ENCODE peak calls at places on chromosomes 4 and X, in four cellular contexts. I, T, J and K are unnamed samples.

GRCh38 chrX:110408949-110409588 is 50.4 kb downstream of the RTL9 start:
- DNase-seq in I (no peak), T (no peak), J (no peak), K (no peak)

GRCh38 chrX:107000013-107000515 is at the start of gene MORC4:
- DNase-seq in I (peak), T (peak), J (peak), K (peak)

GRCh38 chr4:155679343-155679742 is 12.7 kb downstream of the GUCY1A1 start:
- DNase-seq in I (peak), T (peak), J (no peak), K (no peak)

GRCh38 chr4:83272900-83273299 is 11.7 kb downstream of the COQ2 start:
- DNase-seq in I (no peak), T (no peak), J (no peak), K (no peak)

GRCh38 chr4:537436-538264 is 38.4 kb downstream of the TMEM271 start:
- DNase-seq in I (no peak), T (no peak), J (peak), K (no peak)

GRCh38 chrX:70825366-70825765 is 83.1 kb downstream of the TEX11 start:
- DNase-seq in I (no peak), T (no peak), J (no peak), K (no peak)

GRCh38 chr4:93031431-93032098 is 727.8 kb downstream of the GRID2 start:
- DNase-seq in I (no peak), T (no peak), J (no peak), K (no peak)

GRCh38 chr4:150510176-150510875 is 71.6 kb upstream of the MAB21L2 start:
- DNase-seq in I (no peak), T (no peak), J (no peak), K (peak)

GRCh38 chr4:156858071-156858470 is 113.5 kb downstream of the PDGFC start:
- DNase-seq in I (no peak), T (no peak), J (no peak), K (no peak)

GRCh38 chr4:183905593-183906485 is 732 bp downstream of the STOX2 start:
- DNase-seq in I (peak), T (no peak), J (peak), K (no peak)

GRCh38 chrX:67545772-67546495 is 2.1 kb downstream of the AR start:
- DNase-seq in I (peak), T (peak), J (peak), K (no peak)

GRCh38 chrX:12825801-12826200 is 34.6 kb downstream of the PRPS2 start:
- DNase-seq in I (no peak), T (no peak), J (no peak), K (no peak)

GRCh38 chr4:11503166-11503565 is 74.5 kb upstream of the HS3ST1 start:
- DNase-seq in I (no peak), T (peak), J (no peak), K (no peak)

GRCh38 chr4:153651041-153651960 is 32.8 kb upstream of the TLR2 start:
- DNase-seq in I (no peak), T (no peak), J (no peak), K (no peak)

GRCh38 chr4:61079976-61080375 is 120.2 kb upstream of the ADGRL3 start:
- DNase-seq in I (no peak), T (no peak), J (no peak), K (no peak)

GRCh38 chr4:52750819-52751348 is 341 bp downstream of the ERVMER34-1 start:
- DNase-seq in I (peak), T (no peak), J (peak), K (no peak)

GRCh38 chr4:11050766-11051165 is 366.2 kb upstream of the CLNK start:
- DNase-seq in I (no peak), T (no peak), J (no peak), K (no peak)

GRCh38 chr4:2284934-2285664 is 23.2 kb upstream of the MXD4 start:
- DNase-seq in I (no peak), T (peak), J (peak), K (no peak)

GRCh38 chr4:87707279-87707918 is 57.3 kb downstream of the DMP1 start:
- DNase-seq in I (no peak), T (no peak), J (no peak), K (no peak)

GRCh38 chr4:28557755-28558154 is 1697.1 kb downstream of the STIM2 start:
- DNase-seq in I (no peak), T (no peak), J (no peak), K (no peak)

GRCh38 chr4:114180481-114180880 is 201.0 kb upstream of the ARSJ start:
- DNase-seq in I (peak), T (no peak), J (no peak), K (peak)

GRCh38 chr4:184792950-184793555 is 32.7 kb downstream of the ACSL1 start:
- DNase-seq in I (peak), T (no peak), J (no peak), K (peak)

GRCh38 chrX:140918398-140919043 is 83.9 kb upstream of the SPANXB1 start:
- DNase-seq in I (peak), T (no peak), J (no peak), K (peak)
- TF ChIP-seq CTCF in I (peak), T (no peak), J (peak), K (peak)

DNA sequence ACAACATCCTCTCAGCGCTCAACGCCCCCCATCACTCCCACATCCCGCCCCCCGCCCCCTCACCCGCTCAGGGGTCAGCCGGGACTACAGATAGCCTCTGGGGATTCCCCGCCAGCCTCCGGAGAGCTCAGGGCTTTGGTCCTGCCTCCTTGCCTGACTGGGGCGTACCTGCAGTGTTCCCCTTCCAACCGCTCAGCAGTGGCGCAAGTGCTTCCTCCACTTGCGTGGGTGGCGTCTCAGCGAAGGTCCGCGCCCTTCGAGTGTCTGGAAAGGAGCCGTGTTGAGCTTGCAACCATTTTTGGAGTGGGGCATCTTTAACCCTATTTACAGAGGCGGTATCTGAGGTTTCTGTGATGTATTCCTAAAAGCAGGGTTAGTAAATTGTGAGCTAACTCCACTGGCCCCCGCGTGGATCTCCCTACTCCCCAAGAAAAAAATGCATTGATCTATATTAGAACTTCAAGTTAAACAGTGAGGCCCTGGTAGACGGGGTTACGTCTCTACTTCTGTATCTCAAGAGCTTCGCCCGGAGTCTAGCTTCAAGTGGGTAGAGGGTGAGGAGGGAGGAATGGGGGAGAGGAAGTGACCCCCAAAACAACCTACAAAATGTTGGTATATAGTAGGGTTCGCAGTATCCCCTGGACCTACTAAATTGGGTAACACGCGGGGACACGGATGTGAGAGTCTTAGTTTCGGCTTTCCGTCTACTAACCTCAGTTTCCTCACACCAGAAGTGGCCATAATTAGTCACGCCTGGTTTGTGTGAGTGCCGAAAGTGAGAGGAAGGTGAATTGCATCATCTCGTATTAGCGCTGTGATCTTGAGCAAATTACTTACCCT is 16.1 kb downstream of the NKX3-2 start:
- DNase-seq in I (no peak), T (no peak), J (no peak), K (no peak)
- H3K4me3 ChIP-seq in I (no peak), T (no peak), J (no peak), K (no peak)

DNA sequence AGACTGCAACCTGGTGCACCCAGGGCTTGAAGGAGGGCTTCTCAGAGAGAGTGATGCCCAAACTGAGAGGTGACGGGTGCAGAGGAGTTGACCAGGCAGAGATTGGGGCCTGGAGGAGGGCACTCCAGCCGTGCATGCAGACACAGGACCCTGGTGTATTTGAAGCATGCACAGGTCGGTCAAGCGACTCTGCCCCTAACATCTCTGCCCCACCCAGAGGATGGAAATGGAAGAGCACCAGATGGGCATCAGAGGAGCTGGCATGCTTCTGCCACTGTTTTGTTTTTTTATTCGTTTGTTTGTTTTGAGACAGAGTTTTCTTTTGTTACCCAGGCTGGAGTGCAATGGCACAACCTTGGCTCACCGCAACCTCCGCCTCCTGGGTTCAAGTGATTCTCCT is 320.9 kb downstream of the EVC2 start:
- DNase-seq in I (no peak), T (no peak), J (no peak), K (no peak)
- TF ChIP-seq CTCF in I (no peak), T (no peak), J (no peak), K (peak)

GRCh38 chr4:38805530-38806145 is 1.0 kb upstream of the TLR1 start:
- DNase-seq in I (no peak), T (no peak), J (no peak), K (no peak)
- H3K4me3 ChIP-seq in I (no peak), T (peak), J (no peak), K (no peak)

GRCh38 chr4:151519728-151520415 is 110.9 kb downstream of the FHIP1A start:
- DNase-seq in I (no peak), T (no peak), J (no peak), K (no peak)

GRCh38 chr4:151522790-151523332 is 113.9 kb downstream of the FHIP1A start:
- DNase-seq in I (no peak), T (no peak), J (no peak), K (no peak)

GRCh38 chr4:151518359-151518758 is 109.4 kb downstream of the FHIP1A start:
- DNase-seq in I (no peak), T (no peak), J (no peak), K (no peak)

DNA sequence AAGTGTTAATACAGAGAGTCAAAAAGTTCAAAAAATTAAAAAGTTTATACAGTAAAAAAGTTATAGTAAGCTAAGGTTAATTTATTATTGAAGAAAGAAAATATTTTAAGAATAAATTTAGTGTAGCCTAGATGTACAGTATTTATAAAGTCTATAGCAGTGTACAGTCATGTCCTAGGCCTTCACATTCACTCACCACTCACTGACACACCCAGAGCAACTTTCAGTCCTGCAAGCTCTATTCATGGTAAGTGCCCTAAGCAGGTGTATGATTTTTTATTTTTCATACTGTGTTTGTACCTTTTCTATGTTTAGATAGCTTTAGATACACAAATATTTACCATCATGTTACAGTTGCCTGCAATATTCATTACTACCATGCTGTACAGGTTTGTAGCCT is 108.9 kb downstream of the FHIP1A start:
- DNase-seq in I (no peak), T (no peak), J (no peak), K (no peak)
- TF ChIP-seq CTCF in I (no peak), T (no peak), J (no peak), K (no peak)